ENCODE peak calls at places on chromosomes 5 and 9, in eight cellular contexts. V is left ventricle myocardium inferior, O is AG04450, Z is heart right ventricle, C is esophagus squamous epithelium, S is A549, T is pancreas, H is OCI-LY7. P is an unnamed sample.

GRCh38 chr9:92740446-92740961 is 24.1 kb downstream of the BICD2 start:
- DNase-seq in V (no peak), O (no peak), Z (no peak), C (no peak), S (no peak), T (no peak), H (no peak), P (peak; percentile 48)

GRCh38 chr5:176813587-176814312 is 3.4 kb downstream of the UNC5A start:
- DNase-seq in V (no peak), O (no peak), Z (no peak), C (no peak), S (no peak), T (no peak), H (no peak), P (no peak)

GRCh38 chr9:93009337-93010015 is 49.0 kb upstream of the SUSD3 start:
- DNase-seq in V (no peak), O (no peak), Z (no peak), C (no peak), S (no peak), T (no peak), H (no peak), P (no peak)

GRCh38 chr5:89277791-89278190 is 394.8 kb upstream of the MEF2C start:
- DNase-seq in V (no peak), O (no peak), Z (no peak), C (no peak), S (no peak), T (no peak), H (no peak), P (no peak)

GRCh38 chr9:110115868-110116542 is 92.0 kb downstream of the C9orf152 start:
- DNase-seq in V (no peak), O (no peak), Z (no peak), C (no peak), S (peak; percentile 49), T (no peak), H (no peak), P (no peak)

GRCh38 chr5:109316631-109317030 is 93.1 kb downstream of the PJA2 start:
- DNase-seq in V (no peak), O (no peak), Z (no peak), C (no peak), S (peak; percentile 12), T (no peak), H (no peak), P (no peak)

GRCh38 chr9:17520264-17521058 is 58.4 kb upstream of the SH3GL2 start:
- DNase-seq in V (no peak), O (no peak), Z (no peak), C (no peak), S (no peak), T (no peak), H (no peak), P (no peak)

GRCh38 chr9:113558632-113559502 is 95.3 kb downstream of the RGS3 start:
- DNase-seq in V (peak; percentile 88), O (no peak), Z (peak; percentile 90), C (no peak), S (no peak), T (peak; percentile 95), H (no peak), P (no peak)

GRCh38 chr9:99911600-99911999 is 5.1 kb downstream of the STX17 start:
- DNase-seq in V (no peak), O (no peak), Z (no peak), C (no peak), S (no peak), T (no peak), H (no peak), P (no peak)

GRCh38 chr9:1007312-1007711 is 30.9 kb downstream of the DMRT3 start:
- DNase-seq in V (no peak), O (no peak), Z (no peak), C (no peak), S (no peak), T (no peak), H (peak; percentile 53), P (no peak)

GRCh38 chr5:101482931-101483330 is 579.8 kb upstream of the ST8SIA4 start:
- DNase-seq in V (no peak), O (no peak), Z (no peak), C (no peak), S (peak; percentile 5), T (no peak), H (no peak), P (no peak)

DNA sequence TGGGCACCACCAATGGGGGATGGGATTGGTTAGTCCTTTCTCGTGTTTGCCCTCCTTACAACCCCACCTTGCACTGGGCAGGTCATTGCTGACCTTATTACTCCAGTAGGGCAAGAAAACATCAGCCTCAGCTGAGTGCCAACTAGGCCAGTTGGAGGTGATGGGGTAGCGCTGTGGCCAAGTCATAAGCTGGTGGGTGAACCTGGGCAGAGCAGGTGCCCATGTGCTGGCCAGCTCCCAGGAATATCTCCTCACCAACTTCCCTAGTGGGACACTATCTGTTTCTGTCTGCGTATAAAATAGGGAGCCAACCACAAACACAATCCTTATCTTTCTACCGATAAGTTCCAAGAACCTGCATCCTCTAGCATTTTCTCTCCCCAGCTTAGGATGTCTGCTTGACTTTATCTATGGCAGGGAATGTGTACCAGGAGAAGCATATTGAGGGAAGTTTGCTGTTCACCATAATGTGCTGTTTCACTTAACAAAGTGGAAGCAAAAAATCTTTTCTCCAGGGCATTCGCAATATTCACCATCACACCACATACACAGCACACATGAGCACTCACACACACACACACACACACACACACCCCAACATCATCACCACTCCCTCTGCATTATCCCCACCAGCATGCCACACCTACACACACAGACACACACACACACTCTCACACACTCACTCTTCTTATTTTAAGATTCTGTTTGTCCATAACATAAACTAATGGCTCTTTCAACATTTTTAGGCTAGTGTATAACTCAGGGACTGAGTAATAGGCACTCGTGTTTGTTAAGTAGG is 390.0 kb downstream of the ENC1 start:
- DNase-seq in V (no peak), O (no peak), Z (no peak), C (no peak), S (no peak), T (no peak), H (no peak), P (no peak)
- H3K27ac ChIP-seq in V (no peak overlapping the region), O (peak overlapping the region; percentile 75), Z (peak overlapping the region; percentile 56), C (peak overlapping the region; percentile 67), S (no peak overlapping the region), T (no peak overlapping the region), H (no peak overlapping the region), P (peak overlapping the region; percentile 80)

GRCh38 chr9:125659954-125660353 is 47.1 kb downstream of the MAPKAP1 start:
- DNase-seq in V (no peak), O (no peak), Z (no peak), C (no peak), S (no peak), T (no peak), H (no peak), P (no peak)

GRCh38 chr9:125660557-125660956 is 46.5 kb downstream of the MAPKAP1 start:
- DNase-seq in V (no peak), O (no peak), Z (no peak), C (no peak), S (no peak), T (no peak), H (no peak), P (no peak)

GRCh38 chr9:125659201-125659840 is 47.7 kb downstream of the MAPKAP1 start:
- DNase-seq in V (no peak), O (no peak), Z (no peak), C (no peak), S (no peak), T (no peak), H (no peak), P (no peak)

DNA sequence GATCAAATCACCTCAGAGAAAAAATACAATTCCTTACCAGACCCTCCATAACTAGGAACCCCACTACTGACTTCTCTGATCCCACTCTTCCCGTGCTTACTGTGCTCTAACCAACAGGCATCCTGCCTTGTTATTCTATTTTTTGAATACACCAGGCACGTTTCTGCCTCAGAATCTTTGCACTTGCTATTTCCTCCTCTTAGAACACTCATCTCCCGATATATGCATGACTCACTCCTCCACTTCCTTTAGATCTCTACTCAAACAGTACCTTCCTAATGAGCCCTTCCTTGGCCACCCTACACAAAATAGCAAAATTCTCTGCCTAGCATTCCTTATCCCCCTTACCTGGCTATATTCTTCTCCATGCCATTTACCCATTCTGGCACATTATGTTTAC is 43.9 kb downstream of the MAPKAP1 start:
- DNase-seq in V (no peak), O (no peak), Z (no peak), C (no peak), S (peak; percentile 35), T (no peak), H (no peak), P (no peak)
- H3K4me3 ChIP-seq in V (no peak overlapping the region), O (no peak overlapping the region), Z (no peak overlapping the region), C (no peak overlapping the region), S (no peak overlapping the region), T (no peak overlapping the region), H (no peak overlapping the region), P (no peak overlapping the region)

DNA sequence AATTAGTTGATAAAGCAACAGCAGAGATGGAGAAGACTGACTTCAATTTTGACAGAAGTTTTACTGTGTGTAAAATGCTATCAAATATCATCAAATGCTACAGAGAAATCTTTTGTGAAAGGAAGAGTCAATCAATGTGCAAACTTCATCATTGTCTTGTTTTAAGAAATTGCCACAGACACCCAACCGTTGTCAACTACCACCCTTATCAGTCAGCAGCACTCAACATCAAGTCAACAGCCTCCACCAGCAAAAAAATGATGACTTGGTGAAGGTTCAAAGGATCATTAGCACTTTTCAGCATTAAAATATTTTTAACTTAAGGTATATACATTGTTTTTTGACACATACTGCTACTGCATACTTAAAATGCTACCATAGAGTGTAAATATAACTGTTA is 888.8 kb downstream of the CDH18 start:
- DNase-seq in V (no peak), O (no peak), Z (no peak), C (no peak), S (no peak), T (no peak), H (no peak), P (no peak)
- H3K9me3 ChIP-seq in V (peaks cover 19% of the 10 kb centered on the region), O (peaks cover 4% of the 10 kb centered on the region), Z (peaks cover 20% of the 10 kb centered on the region), C (no peaks in the 10 kb centered on the region), S (no peaks in the 10 kb centered on the region), T (no peaks in the 10 kb centered on the region), H (no peaks in the 10 kb centered on the region), P (no peaks in the 10 kb centered on the region)

DNA sequence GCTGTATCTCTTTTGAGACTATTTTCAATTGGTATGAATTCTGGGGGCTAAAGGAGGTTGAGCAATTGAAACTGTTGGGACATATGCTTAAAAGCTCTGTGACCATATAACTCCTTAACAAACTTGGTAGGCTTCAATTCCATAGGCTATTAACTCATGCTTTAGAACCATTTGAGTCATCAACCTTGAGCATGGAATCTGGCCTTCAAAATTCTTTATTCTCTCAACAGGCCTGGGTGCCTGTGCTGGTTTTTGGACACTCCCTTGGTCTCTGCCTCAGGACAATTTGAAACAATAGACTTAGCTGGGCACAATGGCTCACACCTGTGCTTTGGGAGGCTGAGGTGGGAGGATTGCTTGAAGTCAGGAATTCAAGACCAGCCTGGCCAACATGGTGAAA is 61.4 kb upstream of the EPB41L4A start:
- DNase-seq in V (no peak), O (no peak), Z (no peak), C (no peak), S (no peak), T (no peak), H (no peak), P (no peak)
- H3K27ac ChIP-seq in V (no peak overlapping the region), O (no peak overlapping the region), Z (no peak overlapping the region), C (peak overlapping the region; percentile 52), S (no peak overlapping the region), T (no peak overlapping the region), H (no peak overlapping the region), P (no peak overlapping the region)

DNA sequence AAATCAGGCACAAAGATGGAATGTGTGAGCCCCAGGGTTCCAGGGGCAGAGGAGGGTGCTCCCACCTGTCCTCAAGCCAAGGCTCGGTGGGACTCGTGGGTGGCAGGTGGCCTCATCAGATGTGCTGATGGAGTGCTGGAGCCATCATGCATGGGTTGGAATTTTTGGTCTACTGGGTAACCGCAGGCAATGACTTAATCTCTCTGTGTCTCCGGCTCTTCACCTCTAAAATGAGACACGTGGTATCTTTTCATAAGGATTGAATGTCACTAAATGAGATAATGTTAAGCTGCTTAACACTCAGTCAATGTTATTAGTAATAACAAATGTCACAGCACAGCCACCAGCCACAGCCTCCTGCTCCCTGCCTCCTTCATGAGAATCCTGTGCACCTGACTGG is 245.5 kb downstream of the HSPA4 start:
- DNase-seq in V (no peak), O (no peak), Z (no peak), C (no peak), S (no peak), T (no peak), H (no peak), P (no peak)
- H3K4me3 ChIP-seq in V (no peak overlapping the region), O (no peak overlapping the region), Z (no peak overlapping the region), C (no peak overlapping the region), S (no peak overlapping the region), T (no peak overlapping the region), H (no peak overlapping the region), P (no peak overlapping the region)